ENCODE peak calls at places on chromosomes 4 and X, in seven cellular contexts. One of them, this sample, is unnamed.

GRCh38 chrX:81286075-81286474 is 84.2 kb downstream of the SH3BGRL start:
- DNase-seq in PC-3: peak; percentile 78
- DNase-seq in right atrium auricular region: no peak
- DNase-seq in GM12865: no peak
- DNase-seq in CD4-positive, alpha-beta T cell: no peak
- DNase-seq in ovary: no peak
- DNase-seq in astrocyte of the spinal cord: no peak
- DNase-seq in this sample: no peak

GRCh38 chr4:142817442-142817841 is 28.7 kb downstream of the INPP4B start:
- DNase-seq in ovary: no peak
- DNase-seq in GM12865: no peak
- DNase-seq in right atrium auricular region: no peak
- DNase-seq in astrocyte of the spinal cord: peak; percentile 92
- DNase-seq in CD4-positive, alpha-beta T cell: no peak
- DNase-seq in PC-3: peak; percentile 97
- DNase-seq in this sample: peak; percentile 98

GRCh38 chr4:149836546-149836945 is 20.9 kb upstream of the IQCM start:
- DNase-seq in astrocyte of the spinal cord: no peak
- DNase-seq in GM12865: no peak
- DNase-seq in right atrium auricular region: no peak
- DNase-seq in CD4-positive, alpha-beta T cell: no peak
- DNase-seq in ovary: no peak
- DNase-seq in PC-3: no peak
- DNase-seq in this sample: no peak

GRCh38 chr4:129550281-129550785 is 454.4 kb downstream of the C4orf33 start:
- DNase-seq in CD4-positive, alpha-beta T cell: no peak
- DNase-seq in astrocyte of the spinal cord: no peak
- DNase-seq in ovary: no peak
- DNase-seq in right atrium auricular region: no peak
- DNase-seq in GM12865: no peak
- DNase-seq in PC-3: no peak
- DNase-seq in this sample: peak; percentile 66

GRCh38 chr4:170030121-170030520 is 3.9 kb upstream of the MFAP3L start:
- DNase-seq in PC-3: no peak
- DNase-seq in astrocyte of the spinal cord: no peak
- DNase-seq in right atrium auricular region: no peak
- DNase-seq in CD4-positive, alpha-beta T cell: no peak
- DNase-seq in GM12865: no peak
- DNase-seq in ovary: no peak
- DNase-seq in this sample: no peak

GRCh38 chr4:114782842-114783595 is 184.4 kb downstream of the UGT8 start:
- DNase-seq in GM12865: no peak
- DNase-seq in PC-3: no peak
- DNase-seq in astrocyte of the spinal cord: peak; percentile 17
- DNase-seq in ovary: no peak
- DNase-seq in right atrium auricular region: no peak
- DNase-seq in CD4-positive, alpha-beta T cell: no peak
- DNase-seq in this sample: no peak

GRCh38 chr4:88989990-88990389 is 67.0 kb downstream of the FAM13A start:
- DNase-seq in ovary: no peak
- DNase-seq in CD4-positive, alpha-beta T cell: no peak
- DNase-seq in GM12865: no peak
- DNase-seq in right atrium auricular region: no peak
- DNase-seq in astrocyte of the spinal cord: no peak
- DNase-seq in PC-3: no peak
- DNase-seq in this sample: no peak

GRCh38 chr4:3744901-3745300 is 21.3 kb upstream of the ADRA2C start:
- DNase-seq in ovary: no peak
- DNase-seq in GM12865: no peak
- DNase-seq in CD4-positive, alpha-beta T cell: no peak
- DNase-seq in PC-3: no peak
- DNase-seq in astrocyte of the spinal cord: no peak
- DNase-seq in right atrium auricular region: no peak
- DNase-seq in this sample: no peak

GRCh38 chr4:181957088-181957487 is 286.1 kb upstream of the TENM3 start:
- DNase-seq in ovary: no peak
- DNase-seq in GM12865: no peak
- DNase-seq in astrocyte of the spinal cord: peak; percentile 90
- DNase-seq in PC-3: no peak
- DNase-seq in right atrium auricular region: no peak
- DNase-seq in CD4-positive, alpha-beta T cell: no peak
- DNase-seq in this sample: peak; percentile 90

GRCh38 chr4:85780664-85781063 is 305.7 kb downstream of the ARHGAP24 start:
- DNase-seq in ovary: no peak
- DNase-seq in PC-3: no peak
- DNase-seq in right atrium auricular region: no peak
- DNase-seq in GM12865: peak; percentile 51
- DNase-seq in astrocyte of the spinal cord: peak; percentile 64
- DNase-seq in CD4-positive, alpha-beta T cell: no peak
- DNase-seq in this sample: no peak

GRCh38 chr4:152156448-152156847 is 379.4 kb downstream of the FBXW7 start:
- DNase-seq in astrocyte of the spinal cord: no peak
- DNase-seq in GM12865: no peak
- DNase-seq in ovary: no peak
- DNase-seq in PC-3: no peak
- DNase-seq in right atrium auricular region: no peak
- DNase-seq in CD4-positive, alpha-beta T cell: no peak
- DNase-seq in this sample: no peak

GRCh38 chrX:150361777-150362351 is 1.3 kb upstream of the MAMLD1 start:
- DNase-seq in CD4-positive, alpha-beta T cell: no peak
- DNase-seq in PC-3: peak; percentile 36
- DNase-seq in astrocyte of the spinal cord: no peak
- DNase-seq in GM12865: no peak
- DNase-seq in right atrium auricular region: no peak
- DNase-seq in ovary: peak; percentile 57
- DNase-seq in this sample: no peak

GRCh38 chr4:115396034-115396433 is 282.6 kb upstream of the NDST4 start:
- DNase-seq in GM12865: no peak
- DNase-seq in astrocyte of the spinal cord: no peak
- DNase-seq in ovary: no peak
- DNase-seq in PC-3: no peak
- DNase-seq in right atrium auricular region: no peak
- DNase-seq in CD4-positive, alpha-beta T cell: no peak
- DNase-seq in this sample: no peak

GRCh38 chr4:186953601-186954260 is 230.1 kb upstream of the FAT1 start:
- DNase-seq in right atrium auricular region: peak; percentile 69
- DNase-seq in ovary: no peak
- DNase-seq in CD4-positive, alpha-beta T cell: no peak
- DNase-seq in PC-3: no peak
- DNase-seq in astrocyte of the spinal cord: no peak
- DNase-seq in GM12865: peak; percentile 3
- DNase-seq in this sample: no peak

GRCh38 chr4:13872145-13872544 is 244.6 kb upstream of the BOD1L1 start:
- DNase-seq in CD4-positive, alpha-beta T cell: no peak
- DNase-seq in PC-3: no peak
- DNase-seq in ovary: no peak
- DNase-seq in GM12865: no peak
- DNase-seq in astrocyte of the spinal cord: no peak
- DNase-seq in right atrium auricular region: no peak
- DNase-seq in this sample: no peak

GRCh38 chr4:46993075-46994006 is at the start of gene GABRA4:
- DNase-seq in PC-3: no peak
- DNase-seq in GM12865: no peak
- DNase-seq in right atrium auricular region: no peak
- DNase-seq in ovary: no peak
- DNase-seq in CD4-positive, alpha-beta T cell: no peak
- DNase-seq in astrocyte of the spinal cord: peak; percentile 20
- DNase-seq in this sample: no peak

GRCh38 chr4:19381068-19381467 is 870.6 kb upstream of the SLIT2 start:
- DNase-seq in PC-3: peak; percentile 81
- DNase-seq in astrocyte of the spinal cord: peak; percentile 67
- DNase-seq in right atrium auricular region: no peak
- DNase-seq in ovary: no peak
- DNase-seq in CD4-positive, alpha-beta T cell: no peak
- DNase-seq in GM12865: no peak
- DNase-seq in this sample: peak; percentile 58

GRCh38 chr4:62057060-62057459 is 856.9 kb downstream of the ADGRL3 start:
- DNase-seq in GM12865: no peak
- DNase-seq in CD4-positive, alpha-beta T cell: no peak
- DNase-seq in ovary: no peak
- DNase-seq in PC-3: no peak
- DNase-seq in right atrium auricular region: no peak
- DNase-seq in astrocyte of the spinal cord: no peak
- DNase-seq in this sample: no peak

GRCh38 chr4:40629401-40630334 is at the start of gene RBM47:
- DNase-seq in CD4-positive, alpha-beta T cell: peak; percentile 7
- DNase-seq in right atrium auricular region: no peak
- DNase-seq in astrocyte of the spinal cord: peak; percentile 57
- DNase-seq in GM12865: peak; percentile 91
- DNase-seq in PC-3: peak; percentile 86
- DNase-seq in ovary: peak; percentile 77
- DNase-seq in this sample: no peak
- TF ChIP-seq CTCF in CD4-positive, alpha-beta T cell: no peak
- TF ChIP-seq CTCF in right atrium auricular region: no peak
- TF ChIP-seq CTCF in astrocyte of the spinal cord: peak; percentile 0
- TF ChIP-seq CTCF in GM12865: peak; percentile 11
- TF ChIP-seq CTCF in PC-3: no peak
- TF ChIP-seq CTCF in ovary: no peak
- TF ChIP-seq CTCF in this sample: peak; percentile 7

GRCh38 chr4:8050180-8050554 is 108.4 kb downstream of the ABLIM2 start:
- DNase-seq in GM12865: no peak
- DNase-seq in PC-3: no peak
- DNase-seq in CD4-positive, alpha-beta T cell: no peak
- DNase-seq in ovary: no peak
- DNase-seq in right atrium auricular region: no peak
- DNase-seq in astrocyte of the spinal cord: no peak
- DNase-seq in this sample: no peak

GRCh38 chr4:8050555-8051206 is 107.9 kb downstream of the ABLIM2 start:
- DNase-seq in right atrium auricular region: peak; percentile 71
- DNase-seq in astrocyte of the spinal cord: peak; percentile 45
- DNase-seq in ovary: peak; percentile 83
- DNase-seq in CD4-positive, alpha-beta T cell: no peak
- DNase-seq in PC-3: no peak
- DNase-seq in GM12865: no peak
- DNase-seq in this sample: peak; percentile 13

GRCh38 chr4:8046925-8047541 is 107.4 kb upstream of the AFAP1 start:
- DNase-seq in right atrium auricular region: no peak
- DNase-seq in PC-3: no peak
- DNase-seq in GM12865: no peak
- DNase-seq in ovary: no peak
- DNase-seq in astrocyte of the spinal cord: no peak
- DNase-seq in CD4-positive, alpha-beta T cell: no peak
- DNase-seq in this sample: no peak

GRCh38 chr4:8047837-8048678 is 108.4 kb upstream of the AFAP1 start:
- DNase-seq in CD4-positive, alpha-beta T cell: no peak
- DNase-seq in ovary: no peak
- DNase-seq in PC-3: no peak
- DNase-seq in GM12865: no peak
- DNase-seq in astrocyte of the spinal cord: no peak
- DNase-seq in right atrium auricular region: no peak
- DNase-seq in this sample: no peak

GRCh38 chr4:8048856-8049686 is 109.4 kb upstream of the AFAP1 start:
- DNase-seq in GM12865: no peak
- DNase-seq in PC-3: no peak
- DNase-seq in right atrium auricular region: no peak
- DNase-seq in ovary: no peak
- DNase-seq in astrocyte of the spinal cord: no peak
- DNase-seq in CD4-positive, alpha-beta T cell: no peak
- DNase-seq in this sample: no peak
- TF ChIP-seq CTCF in GM12865: no peak
- TF ChIP-seq CTCF in PC-3: no peak
- TF ChIP-seq CTCF in right atrium auricular region: no peak
- TF ChIP-seq CTCF in ovary: no peak
- TF ChIP-seq CTCF in astrocyte of the spinal cord: no peak
- TF ChIP-seq CTCF in CD4-positive, alpha-beta T cell: no peak
- TF ChIP-seq CTCF in this sample: no peak

GRCh38 chr4:109826719-109827118 is 1.1 kb upstream of the RRH start:
- DNase-seq in PC-3: peak; percentile 32
- DNase-seq in astrocyte of the spinal cord: peak; percentile 39
- DNase-seq in ovary: no peak
- DNase-seq in GM12865: peak; percentile 13
- DNase-seq in right atrium auricular region: no peak
- DNase-seq in CD4-positive, alpha-beta T cell: no peak
- DNase-seq in this sample: no peak
- TF ChIP-seq CTCF in PC-3: peak; percentile 68
- TF ChIP-seq CTCF in astrocyte of the spinal cord: peak; percentile 54
- TF ChIP-seq CTCF in ovary: peak; percentile 48
- TF ChIP-seq CTCF in GM12865: peak; percentile 36
- TF ChIP-seq CTCF in right atrium auricular region: no peak
- TF ChIP-seq CTCF in CD4-positive, alpha-beta T cell: peak; percentile 64
- TF ChIP-seq CTCF in this sample: peak; percentile 51

GRCh38 chrX:31962256-31962655 is 890.4 kb upstream of the FTHL17 start:
- DNase-seq in ovary: no peak
- DNase-seq in astrocyte of the spinal cord: no peak
- DNase-seq in PC-3: no peak
- DNase-seq in right atrium auricular region: no peak
- DNase-seq in CD4-positive, alpha-beta T cell: no peak
- DNase-seq in GM12865: no peak
- DNase-seq in this sample: no peak
- TF ChIP-seq CTCF in ovary: no peak
- TF ChIP-seq CTCF in astrocyte of the spinal cord: no peak
- TF ChIP-seq CTCF in PC-3: no peak
- TF ChIP-seq CTCF in right atrium auricular region: no peak
- TF ChIP-seq CTCF in CD4-positive, alpha-beta T cell: no peak
- TF ChIP-seq CTCF in GM12865: no peak
- TF ChIP-seq CTCF in this sample: no peak

DNA sequence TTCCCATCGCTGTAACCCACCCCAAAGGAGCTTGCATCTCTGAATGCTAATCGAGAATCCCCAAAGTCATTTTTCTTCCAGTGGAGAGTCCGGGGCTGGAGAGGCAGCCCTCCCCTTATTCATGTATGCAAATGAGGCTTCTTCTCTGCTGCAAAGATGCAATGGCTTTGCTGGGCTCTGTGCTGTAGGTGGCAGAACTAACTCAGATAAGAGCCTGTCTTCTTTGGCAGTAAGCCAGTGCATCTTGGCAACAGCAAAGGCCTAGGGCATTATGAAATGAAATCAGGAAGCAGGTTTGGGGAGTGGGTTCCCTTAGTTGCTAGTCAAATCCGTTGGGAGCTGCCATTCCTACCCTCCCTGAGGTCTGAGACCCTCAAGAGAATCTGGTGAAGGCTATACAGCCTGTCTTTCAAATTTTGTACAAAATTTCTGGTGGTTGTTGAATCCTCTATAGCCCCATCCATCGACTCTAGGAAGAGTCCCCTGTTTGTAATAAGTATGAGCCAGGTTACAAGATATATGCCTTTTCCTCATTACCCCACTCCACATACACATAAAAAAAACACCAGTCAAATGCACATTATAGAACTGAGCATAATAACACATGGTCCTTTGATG is 290.6 kb upstream of the TAPT1 start:
- DNase-seq in ovary: peak; percentile 71
- DNase-seq in GM12865: peak; percentile 5
- DNase-seq in right atrium auricular region: peak; percentile 71
- DNase-seq in CD4-positive, alpha-beta T cell: no peak
- DNase-seq in astrocyte of the spinal cord: peak; percentile 61
- DNase-seq in PC-3: peak; percentile 54
- DNase-seq in this sample: no peak
- TF ChIP-seq CTCF in ovary: no peak
- TF ChIP-seq CTCF in GM12865: no peak
- TF ChIP-seq CTCF in right atrium auricular region: no peak
- TF ChIP-seq CTCF in CD4-positive, alpha-beta T cell: no peak
- TF ChIP-seq CTCF in astrocyte of the spinal cord: peak; percentile 46
- TF ChIP-seq CTCF in PC-3: peak; percentile 51
- TF ChIP-seq CTCF in this sample: peak; percentile 66